ENCODE peak calls at places on chromosomes 11 and 22, in four cellular contexts. R is T-helper 2 cell; D is activated T-cell treated with anti-CD3 and anti-CD28 coated beads, Interleukin-2, amount 50 U/mL, for 72 hours; Z is stimulated activated CD4-positive, alpha-beta T cell treated with anti-CD3 and anti-CD28 coated beads, Interleukin-12 subunit alpha, Interleukin-12 subunit beta, amount 100 ng/mL, for 4 hours. U is an unnamed sample.

GRCh38 chr11:122242731-122243130 is 126.7 kb upstream of the BLID start:
- DNase-seq in R (no peak), D (no peak), Z (no peak), U (no peak)

GRCh38 chr11:75524576-75525432 is 937 bp downstream of the GDPD5 start:
- DNase-seq in R (no peak), D (peak), Z (peak), U (no peak)

GRCh38 chr22:40178417-40179409 is 988 bp downstream of the TNRC6B start:
- DNase-seq in R (no peak), D (peak), Z (no peak), U (peak)

GRCh38 chr22:20551805-20552449 is 44.5 kb downstream of the MED15 start:
- DNase-seq in R (no peak), D (peak), Z (peak), U (no peak)

GRCh38 chr11:94315664-94316063 is 11.3 kb downstream of the IZUMO1R start:
- DNase-seq in R (no peak), D (no peak), Z (no peak), U (no peak)

GRCh38 chr11:119547511-119547910 is 124.5 kb upstream of the THY1 start:
- DNase-seq in R (no peak), D (no peak), Z (no peak), U (no peak)

GRCh38 chr22:37012262-37012904 is 6.9 kb downstream of the TST start:
- DNase-seq in R (no peak), D (no peak), Z (no peak), U (no peak)

GRCh38 chr22:20444325-20444724 is 6.7 kb upstream of the SCARF2 start:
- DNase-seq in R (no peak), D (no peak), Z (no peak), U (no peak)

GRCh38 chr22:43796567-43796966 is 15.5 kb downstream of the EFCAB6 start:
- DNase-seq in R (no peak), D (no peak), Z (no peak), U (peak)